ENCODE peak calls at places on chromosomes 11 and 22, in six cellular contexts. U, A, W, V, O and R are unnamed samples.
A peak's percentile ranks its signal among the peaks of the same experiment; 100 is the strongest.

GRCh38 chr11:57426439-57426753 is 525 bp downstream of the SLC43A3 start:
- DNase-seq in U (no peak), W (no peak), V (no peak), O (no peak), A (no peak), R (no peak)

GRCh38 chr11:10592331-10592730 is 23.9 kb upstream of the LYVE1 start:
- DNase-seq in W (peak; percentile 88), O (no peak), U (peak; percentile 76), A (peak; percentile 88), V (no peak), R (peak; percentile 80)

GRCh38 chr11:76419896-76420295 is 24.9 kb upstream of the EMSY start:
- DNase-seq in V (no peak), W (no peak), A (no peak), O (no peak), U (no peak), R (no peak)

GRCh38 chr22:42553475-42554361 is at the start of gene SERHL2:
- DNase-seq in O (peak; percentile 92), V (peak; percentile 79), W (peak; percentile 85), A (peak; percentile 79), U (peak; percentile 17), R (peak; percentile 19)

GRCh38 chr11:117185739-117186430 is 7.3 kb downstream of the SIDT2 start:
- DNase-seq in A (no peak), V (no peak), U (no peak), W (no peak), O (peak; percentile 14), R (no peak)

GRCh38 chr11:129115652-129116585 is 76.2 kb downstream of the ARHGAP32 start:
- DNase-seq in U (no peak), A (peak; percentile 25), O (no peak), V (no peak), W (peak; percentile 93), R (no peak)

GRCh38 chr11:94400839-94401772 is at the start of gene GPR83:
- DNase-seq in V (no peak), O (no peak), U (no peak), W (no peak), A (no peak), R (no peak)

GRCh38 chr11:11582261-11582701 is 39.5 kb downstream of the GALNT18 start:
- DNase-seq in O (no peak), U (no peak), A (no peak), V (no peak), W (no peak), R (no peak)

GRCh38 chr22:23008887-23009286 is 61.4 kb upstream of the GNAZ start:
- DNase-seq in U (no peak), V (no peak), A (no peak), W (no peak), O (no peak), R (no peak)

GRCh38 chr22:37502342-37503182 is 16.4 kb upstream of the MFNG start:
- DNase-seq in W (no peak), U (no peak), O (peak; percentile 90), A (no peak), V (no peak), R (no peak)

GRCh38 chr11:20194470-20194869 is 34.2 kb upstream of the DBX1 start:
- DNase-seq in W (no peak), U (no peak), V (no peak), A (no peak), O (no peak), R (no peak)

GRCh38 chr11:10455637-10456487 is 798 bp downstream of the AMPD3 start:
- DNase-seq in U (peak; percentile 29), A (peak; percentile 85), W (peak; percentile 88), V (peak; percentile 52), O (peak; percentile 70), R (peak; percentile 16)

GRCh38 chr22:20524004-20524481 is 16.6 kb downstream of the MED15 start:
- DNase-seq in W (peak; percentile 67), A (no peak), V (no peak), O (no peak), U (no peak), R (no peak)

GRCh38 chr11:7353100-7353499 is 101.4 kb downstream of the SYT9 start:
- DNase-seq in O (no peak), V (no peak), U (no peak), W (peak; percentile 16), A (peak; percentile 16), R (no peak)

GRCh38 chr11:103234974-103235373 is 125.7 kb downstream of the DYNC2H1 start:
- DNase-seq in O (no peak), U (peak; percentile 48), V (no peak), A (peak; percentile 59), W (peak; percentile 87), R (peak; percentile 62)

GRCh38 chr11:105769627-105770026 is 159.8 kb downstream of the GRIA4 start:
- DNase-seq in V (no peak), W (no peak), U (no peak), A (no peak), O (no peak), R (no peak)

GRCh38 chr11:32213223-32213622 is 122.3 kb downstream of the RCN1 start:
- DNase-seq in V (no peak), W (peak; percentile 7), A (peak; percentile 78), U (peak; percentile 10), O (no peak), R (no peak)

GRCh38 chr11:107259826-107260225 is 197.8 kb downstream of the CWF19L2 start:
- DNase-seq in W (no peak), O (no peak), V (no peak), A (no peak), U (no peak), R (no peak)

GRCh38 chr11:637593-638507 is 781 bp downstream of the DRD4 start:
- DNase-seq in O (no peak), V (no peak), A (no peak), U (no peak), W (peak; percentile 36), R (no peak)

GRCh38 chr11:91219501-91219900 is 996.7 kb upstream of the CHORDC1 start:
- DNase-seq in U (no peak), O (no peak), A (no peak), V (no peak), W (no peak), R (no peak)

DNA sequence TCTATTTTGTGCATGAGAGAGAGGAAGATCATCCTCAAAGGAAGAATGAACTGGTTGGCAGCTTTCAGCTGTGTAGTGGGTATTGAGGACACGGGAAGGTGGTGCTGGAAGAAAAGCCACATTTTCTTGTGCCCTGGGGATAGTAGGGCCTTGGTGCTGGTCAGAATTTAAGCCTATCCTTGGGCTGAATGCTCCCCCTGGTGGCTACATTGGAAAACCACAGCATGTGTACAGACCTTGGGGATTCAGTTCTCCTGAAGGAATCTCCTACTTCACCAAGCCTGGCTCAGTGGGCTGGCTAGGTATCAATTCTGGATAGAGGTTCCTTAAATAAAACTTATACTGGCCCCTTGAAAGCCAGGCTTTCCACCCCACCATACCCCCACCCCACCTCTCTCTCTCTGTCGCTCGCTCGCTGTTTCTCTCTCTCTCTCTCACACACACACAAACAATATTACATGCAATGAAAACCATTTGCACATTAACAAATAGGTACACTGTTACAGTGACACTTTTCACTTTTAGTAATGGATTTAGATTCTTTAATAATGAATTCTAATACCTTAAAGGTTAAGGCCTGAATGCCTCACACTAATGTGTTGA is 2.8 kb upstream of the OR51M1 start:
- DNase-seq in V (no peak), A (peak; percentile 69), W (peak; percentile 71), U (peak; percentile 32), O (peak; percentile 54), R (no peak)
- TF ChIP-seq CTCF in V (no peak), A (peak; percentile 97), W (peak; percentile 88), U (peak; percentile 79), O (no peak), R (peak; percentile 86)

DNA sequence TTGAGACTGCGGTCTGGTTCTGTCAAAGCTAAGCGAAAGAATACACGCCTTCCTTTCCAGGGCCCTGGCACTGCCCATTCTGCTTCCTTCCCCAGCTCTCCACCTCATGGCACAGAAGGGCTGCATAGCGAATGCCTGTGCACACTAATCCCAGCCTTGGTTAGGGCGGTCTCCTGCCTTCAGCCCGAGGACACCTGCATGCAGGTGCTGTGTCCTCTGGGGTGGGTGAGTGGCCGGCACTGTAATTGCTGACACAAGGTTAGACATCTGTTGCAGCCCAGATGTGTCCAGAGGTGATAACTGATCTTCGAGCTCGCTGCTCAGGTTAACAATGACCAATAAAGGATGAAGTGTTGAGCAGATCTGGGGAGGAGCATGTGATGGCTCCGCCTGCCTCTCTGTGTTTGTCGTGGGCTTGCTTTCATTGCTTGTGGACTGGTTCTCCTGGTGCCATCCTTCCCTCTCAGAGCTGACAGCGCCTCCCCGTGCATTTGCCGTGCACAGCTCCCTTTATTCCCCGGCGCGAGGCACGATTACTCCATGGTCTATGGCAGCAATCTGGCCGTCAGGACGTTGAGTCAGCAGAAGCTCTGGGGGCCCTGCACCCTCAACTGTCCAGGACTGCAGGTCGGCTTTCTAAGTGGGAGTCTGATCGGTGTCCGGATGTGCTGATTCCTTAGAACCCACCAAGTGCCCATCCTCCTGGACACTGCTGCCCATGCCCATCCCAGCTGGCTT is 1088.2 kb downstream of the BRD1 start:
- DNase-seq in U (no peak), A (no peak), V (no peak), W (no peak), O (no peak), R (no peak)
- TF ChIP-seq CTCF in U (no peak), A (no peak), V (no peak), W (no peak), O (no peak), R (no peak)

DNA sequence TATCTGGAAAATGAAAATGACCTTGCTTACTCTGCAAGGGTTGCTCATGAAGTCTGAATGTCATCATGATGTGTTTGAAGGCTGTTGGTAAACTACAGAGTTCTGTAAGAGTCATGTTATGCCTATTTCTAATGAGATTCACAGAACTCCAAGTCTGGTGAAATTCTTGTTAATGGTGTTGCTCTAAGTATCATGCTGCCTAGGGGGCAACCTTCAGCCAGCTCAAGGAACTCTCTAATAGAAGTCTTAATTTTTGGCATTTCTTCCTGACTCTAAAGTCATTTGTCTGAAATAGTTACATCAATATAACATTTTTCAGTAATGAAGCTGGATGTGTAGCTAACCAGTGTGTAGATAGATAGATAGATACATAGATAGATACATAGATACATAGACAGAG is 302.8 kb downstream of the FAT3 start:
- DNase-seq in A (no peak), V (no peak), W (peak; percentile 2), O (no peak), U (no peak), R (no peak)
- TF ChIP-seq CTCF in A (no peak), V (no peak), W (no peak), O (no peak), U (no peak), R (no peak)

DNA sequence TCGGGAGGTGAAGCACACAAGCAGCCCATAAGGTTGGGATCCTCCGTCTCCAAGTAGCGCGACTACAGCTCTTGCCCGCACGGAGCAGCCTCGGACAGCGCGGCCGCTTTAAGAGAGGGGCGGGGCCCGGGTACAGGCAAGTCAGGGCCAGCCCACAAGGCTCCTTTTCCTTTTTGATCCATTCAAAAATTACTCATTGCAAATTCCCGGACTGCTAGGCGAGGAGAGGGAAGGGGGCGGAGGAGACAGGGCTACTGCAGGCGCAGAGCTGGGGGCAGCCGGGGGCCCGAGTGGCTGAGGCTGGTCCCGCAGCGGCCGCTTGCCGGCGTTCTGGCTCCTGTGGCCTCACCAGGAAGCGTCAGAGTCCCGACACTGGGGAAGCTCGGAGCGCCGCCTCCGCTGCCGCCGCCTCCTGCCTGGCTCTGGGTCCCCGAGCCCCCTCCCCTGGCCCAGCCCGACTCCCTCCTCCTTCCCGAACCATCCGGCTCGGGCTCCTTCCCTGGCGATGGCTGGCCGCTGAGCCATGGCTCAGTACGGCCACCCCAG is at the start of gene UBASH3B:
- DNase-seq in U (peak; percentile 69), V (peak; percentile 51), A (peak; percentile 89), O (peak; percentile 77), W (peak; percentile 88), R (no peak)
- TF ChIP-seq CTCF in U (no peak), V (no peak), A (no peak), O (no peak), W (peak; percentile 16), R (peak; percentile 21)